ENCODE peak calls at places on chromosome 18, in seven cellular contexts. V is mesothelial cell of epicardium; X is renal cortical epithelial cell; W is stimulated activated CD8-positive, alpha-beta memory T cell treated with anti-CD3 and anti-CD28 coated beads, Interleukin-15, amount 100 ng/mL, for 1 hour; Z is C1 segment of cervical spinal cord; S is bronchial epithelial cell; G is NCI-H1417. M is an unnamed sample.

GRCh38 chr18:46211816-46212215 is 107.6 kb downstream of the HAUS1 start:
- DNase-seq in V (no peak), Z (no peak), X (no peak), G (no peak), S (peak; percentile 18), W (no peak), M (no peak)

GRCh38 chr18:50080932-50081560 is 113.9 kb downstream of the MYO5B start:
- DNase-seq in W (no peak), G (no peak), Z (no peak), S (peak; percentile 95), X (peak; percentile 90), V (no peak), M (no peak)

GRCh38 chr18:64276736-64277135 is 127.8 kb upstream of the LINC00305 start:
- DNase-seq in G (no peak), X (no peak), V (no peak), W (no peak), Z (no peak), S (no peak), M (no peak)

GRCh38 chr18:46073474-46074331 is 1.6 kb upstream of the PSTPIP2 start:
- DNase-seq in W (peak; percentile 34), X (peak; percentile 72), S (peak; percentile 78), Z (no peak), V (peak; percentile 51), G (peak; percentile 57), M (no peak)

GRCh38 chr18:75273817-75274216 is 63.2 kb downstream of the TSHZ1 start:
- DNase-seq in S (no peak), Z (no peak), G (no peak), V (no peak), W (no peak), X (no peak), M (no peak)

GRCh38 chr18:13377496-13377895 is 158.9 kb downstream of the LDLRAD4 start:
- DNase-seq in G (no peak), X (peak; percentile 13), Z (no peak), W (no peak), V (no peak), S (no peak), M (no peak)

GRCh38 chr18:60019463-60019840 is 119.7 kb downstream of the PMAIP1 start:
- DNase-seq in X (peak; percentile 95), G (no peak), Z (no peak), W (no peak), S (peak; percentile 75), V (no peak), M (no peak)

GRCh38 chr18:58303363-58303762 is 259.3 kb downstream of the NEDD4L start:
- DNase-seq in V (no peak), S (no peak), W (no peak), X (peak; percentile 53), Z (no peak), G (no peak), M (no peak)

GRCh38 chr18:56574827-56575226 is 63.6 kb downstream of the TXNL1 start:
- DNase-seq in X (no peak), V (no peak), G (no peak), S (no peak), Z (no peak), W (no peak), M (no peak)

GRCh38 chr18:55549474-55550104 is 38.4 kb downstream of the TCF4 start:
- DNase-seq in X (no peak), V (no peak), G (no peak), W (no peak), Z (no peak), S (no peak), M (no peak)

GRCh38 chr18:72539861-72540260 is 4.3 kb downstream of the CBLN2 start:
- DNase-seq in G (no peak), V (no peak), S (no peak), X (no peak), W (no peak), Z (no peak), M (peak; percentile 75)

GRCh38 chr18:60996822-60997221 is 336.4 kb upstream of the CDH20 start:
- DNase-seq in X (no peak), S (no peak), V (no peak), W (no peak), G (no peak), Z (no peak), M (no peak)

GRCh38 chr18:23967321-23968089 is 47.0 kb upstream of the TTC39C start:
- DNase-seq in X (peak; percentile 41), S (no peak), G (no peak), Z (no peak), W (no peak), V (no peak), M (no peak)

M was measured in posterior cingulate gyrus.